ENCODE peak calls at places on chromosomes 4 and X, in nine cellular contexts. H is psoas muscle, W is heart left ventricle, B is PC-3, F is adipocyte, Z is cardiac fibroblast, D is HFF-Myc, L is hepatocyte, S is stomach. A is an unnamed sample.

GRCh38 chr4:10878861-10879260 is 194.3 kb upstream of the CLNK start:
- DNase-seq in H (no peak), W (no peak), B (no peak), F (no peak), Z (no peak), D (no peak), L (no peak), S (no peak), A (no peak)

GRCh38 chr4:152100378-152101201 is 339.8 kb upstream of the GATB start:
- DNase-seq in H (no peak), W (no peak), B (peak), F (no peak), Z (no peak), D (no peak), L (no peak), S (peak), A (no peak)

GRCh38 chrX:105645667-105646354 is 176.5 kb upstream of the NRK start:
- DNase-seq in H (no peak), W (no peak), B (peak), F (peak), Z (peak), D (no peak), L (no peak), S (no peak), A (peak)

GRCh38 chr4:142648378-142648777 is 197.7 kb downstream of the INPP4B start:
- DNase-seq in H (no peak), W (no peak), B (no peak), F (no peak), Z (no peak), D (no peak), L (no peak), S (no peak), A (no peak)

GRCh38 chrX:154712781-154713391 is 38.0 kb downstream of the GAB3 start:
- DNase-seq in H (no peak), W (no peak), B (peak), F (peak), Z (peak), D (peak), L (no peak), S (no peak), A (peak)

GRCh38 chr4:114281561-114281960 is 302.1 kb upstream of the ARSJ start:
- DNase-seq in H (no peak), W (no peak), B (no peak), F (peak), Z (peak), D (peak), L (no peak), S (no peak), A (peak)

GRCh38 chr4:88382621-88383020 is 4.0 kb downstream of the HERC6 start:
- DNase-seq in H (no peak), W (no peak), B (no peak), F (no peak), Z (no peak), D (no peak), L (no peak), S (no peak), A (peak)

GRCh38 chr4:103207673-103208072 is 9.5 kb upstream of the CENPE start:
- DNase-seq in H (no peak), W (no peak), B (peak), F (no peak), Z (no peak), D (no peak), L (peak), S (no peak), A (no peak)

GRCh38 chr4:113645771-113646455 is 115.6 kb downstream of the CAMK2D start:
- DNase-seq in H (no peak), W (no peak), B (peak), F (no peak), Z (peak), D (no peak), L (peak), S (peak), A (peak)

GRCh38 chr4:101953949-101954348 is 163.4 kb downstream of the BANK1 start:
- DNase-seq in H (no peak), W (no peak), B (peak), F (peak), Z (peak), D (peak), L (peak), S (no peak), A (peak)

GRCh38 chr4:89482248-89482647 is 174.6 kb upstream of the GPRIN3 start:
- DNase-seq in H (no peak), W (no peak), B (peak), F (peak), Z (peak), D (peak), L (peak), S (no peak), A (peak)

GRCh38 chr4:152102184-152103000 is 341.6 kb upstream of the GATB start:
- DNase-seq in H (no peak), W (no peak), B (peak), F (peak), Z (no peak), D (no peak), L (no peak), S (no peak), A (no peak)

GRCh38 chrX:11770320-11770719 is 12.3 kb downstream of the MSL3 start:
- DNase-seq in H (no peak), W (peak), B (peak), F (peak), Z (peak), D (no peak), L (peak), S (peak), A (peak)

GRCh38 chrX:16125520-16126149 is 2.3 kb downstream of the GRPR start:
- DNase-seq in H (no peak), W (no peak), B (peak), F (no peak), Z (no peak), D (no peak), L (peak), S (no peak), A (no peak)

GRCh38 chrX:16120431-16120830 is 2.9 kb upstream of the GRPR start:
- DNase-seq in H (no peak), W (no peak), B (no peak), F (no peak), Z (no peak), D (no peak), L (no peak), S (no peak), A (no peak)

GRCh38 chrX:16119353-16120220 is 3.8 kb upstream of the GRPR start:
- DNase-seq in H (no peak), W (no peak), B (no peak), F (no peak), Z (no peak), D (no peak), L (no peak), S (no peak), A (no peak)

GRCh38 chrX:16123222-16123786 is at the start of gene GRPR:
- DNase-seq in H (peak), W (peak), B (peak), F (peak), Z (peak), D (peak), L (peak), S (peak), A (peak)

DNA sequence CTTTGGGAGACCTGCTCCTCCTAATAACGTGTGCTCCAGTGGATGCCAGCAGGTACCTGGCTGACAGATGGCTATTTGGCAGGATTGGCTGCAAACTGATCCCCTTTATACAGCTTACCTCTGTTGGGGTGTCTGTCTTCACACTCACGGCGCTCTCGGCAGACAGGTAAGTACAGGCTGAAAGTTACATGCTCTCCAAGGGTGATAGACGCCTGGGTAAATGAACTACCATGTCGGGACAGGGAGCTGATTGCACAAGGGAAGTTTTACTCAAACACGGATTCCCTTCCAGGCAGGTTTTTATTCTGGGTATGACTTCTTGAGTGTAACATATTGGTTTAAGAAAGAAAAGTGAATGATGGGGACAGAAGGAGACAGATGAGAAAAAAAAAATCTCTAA is 836 bp downstream of the GRPR start:
- DNase-seq in H (no peak), W (no peak), B (peak), F (no peak), Z (no peak), D (no peak), L (peak), S (no peak), A (no peak)
- H3K4me3 ChIP-seq in H (no peak), W (no peak), B (peak), F (no peak), Z (no peak), D (no peak), L (no peak), S (no peak), A (no peak)

GRCh38 chrX:148647666-148648065 is 147.2 kb downstream of the AFF2 start:
- DNase-seq in H (no peak), W (no peak), B (no peak), F (no peak), Z (no peak), D (no peak), L (no peak), S (no peak), A (no peak)
- H3K4me3 ChIP-seq in H (no peak), W (no peak), B (no peak), F (no peak), Z (no peak), D (no peak), L (no peak), S (no peak), A (no peak)

DNA sequence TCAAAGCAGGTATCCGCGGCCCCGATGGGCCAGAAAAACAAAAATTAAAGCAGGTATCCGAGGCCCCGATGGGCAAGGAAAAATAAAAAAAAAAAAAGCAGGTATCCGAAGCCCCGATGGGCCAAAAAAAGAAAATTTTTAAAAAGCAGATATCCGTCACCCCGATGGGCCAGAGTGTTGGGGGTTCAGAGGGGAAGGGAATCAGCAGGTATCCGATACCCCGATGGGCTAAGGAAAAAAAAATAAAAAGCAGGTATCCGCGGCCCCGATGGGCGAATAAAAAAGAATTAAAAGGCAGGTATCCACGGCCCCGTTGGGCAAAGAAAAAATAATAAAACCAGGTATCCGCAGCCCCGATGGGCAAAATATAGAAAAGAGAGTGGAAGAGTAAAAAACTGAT is 289.0 kb downstream of the CHIC1 start:
- DNase-seq in H (no peak), W (no peak), B (no peak), F (no peak), Z (no peak), D (no peak), L (no peak), S (no peak), A (no peak)
- H3K4me3 ChIP-seq in H (peak), W (peak), B (no peak), F (peak), Z (no peak), D (no peak), L (no peak), S (peak), A (no peak)

GRCh38 chrX:40733691-40734090 is 1.7 kb downstream of the MED14 start:
- DNase-seq in H (no peak), W (no peak), B (no peak), F (peak), Z (peak), D (no peak), L (no peak), S (no peak), A (no peak)
- H3K4me3 ChIP-seq in H (peak), W (peak), B (peak), F (peak), Z (no peak), D (peak), L (peak), S (peak), A (peak)

DNA sequence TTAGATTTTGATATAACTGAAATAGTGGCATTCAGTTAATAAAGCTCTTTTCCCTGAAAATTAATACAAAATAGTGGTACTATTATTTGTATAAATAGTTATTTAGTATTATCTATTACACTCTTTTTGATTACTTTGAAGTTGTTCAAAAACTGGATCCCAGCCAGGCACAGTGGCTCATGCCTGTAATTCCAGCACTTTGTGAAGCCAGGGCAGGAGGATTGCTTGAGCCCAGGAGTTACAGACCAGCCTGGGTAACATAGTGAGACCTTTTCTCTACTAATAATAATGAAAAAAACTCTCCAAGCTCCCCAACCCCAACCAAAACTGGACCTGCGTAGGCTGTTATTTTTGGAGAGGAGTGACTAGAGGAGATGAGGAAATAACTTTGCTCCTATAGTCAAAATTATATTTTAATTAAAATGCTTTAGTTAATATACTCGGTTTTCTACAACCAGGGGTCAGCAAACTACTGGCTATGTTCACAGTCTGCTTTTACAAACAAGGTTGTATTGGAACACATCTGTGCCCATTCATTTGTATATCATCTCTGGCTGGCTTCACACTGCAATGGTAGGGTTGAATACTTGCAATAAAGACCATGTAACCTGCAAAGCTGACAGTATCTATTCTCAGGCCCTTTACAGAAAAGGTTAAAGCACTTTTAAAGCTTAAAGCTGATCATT is 27.6 kb downstream of the GUCY1A1 start:
- DNase-seq in H (no peak), W (peak), B (no peak), F (no peak), Z (no peak), D (no peak), L (no peak), S (no peak), A (no peak)
- H3K4me3 ChIP-seq in H (no peak), W (no peak), B (no peak), F (no peak), Z (no peak), D (no peak), L (no peak), S (no peak), A (no peak)

DNA sequence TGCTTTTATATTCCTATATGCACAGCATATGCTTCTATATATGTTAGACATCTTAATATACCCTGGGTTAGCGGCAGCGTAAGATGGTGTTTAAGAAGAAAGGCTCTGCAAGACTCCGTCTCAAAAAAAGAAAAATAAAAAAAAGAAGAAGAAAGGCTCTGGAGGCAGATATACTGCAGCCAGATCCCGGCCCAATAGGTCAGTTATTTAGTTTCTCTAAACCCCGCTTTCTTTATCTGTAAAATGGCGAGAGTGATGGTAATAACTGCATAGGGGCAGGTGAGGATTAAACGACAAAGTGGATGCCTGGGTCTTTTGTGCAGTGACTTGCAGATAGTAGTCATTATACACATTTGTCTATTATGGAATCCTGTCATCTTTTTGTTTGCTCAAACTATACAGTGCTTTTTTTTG is 115.2 kb downstream of the NAA11 start:
- DNase-seq in H (no peak), W (no peak), B (no peak), F (no peak), Z (no peak), D (no peak), L (no peak), S (no peak), A (no peak)
- H3K4me3 ChIP-seq in H (no peak), W (no peak), B (no peak), F (no peak), Z (no peak), D (no peak), L (no peak), S (no peak), A (no peak)

GRCh38 chr4:139762715-139763114 is 97.1 kb downstream of the MGST2 start:
- DNase-seq in H (no peak), W (peak), B (no peak), F (no peak), Z (peak), D (no peak), L (no peak), S (no peak), A (no peak)
- H3K4me3 ChIP-seq in H (peak), W (peak), B (no peak), F (no peak), Z (no peak), D (no peak), L (no peak), S (no peak), A (no peak)